ENCODE peak calls at places on chromosomes 2 and 18, in five cellular contexts. N is stomach, C is AG09319, M is ovary, K is endodermal cell. B is an unnamed sample.

GRCh38 chr2:2787301-2787907 is 456.3 kb upstream of the MYT1L start:
- DNase-seq in C (no peak), N (no peak), K (peak; percentile 73), M (no peak), B (no peak)

GRCh38 chr2:234919711-234920110 is 32.1 kb upstream of the SH3BP4 start:
- DNase-seq in M (no peak), N (no peak), C (no peak), K (no peak), B (no peak)

GRCh38 chr2:17996978-17997377 is 118.5 kb downstream of the KCNS3 start:
- DNase-seq in N (no peak), C (no peak), K (no peak), M (no peak), B (no peak)

GRCh38 chr2:8509613-8510012 is 172.2 kb upstream of the ID2 start:
- DNase-seq in C (no peak), M (no peak), N (no peak), K (no peak), B (no peak)

GRCh38 chr2:159251296-159252173 is 35.0 kb downstream of the WDSUB1 start:
- DNase-seq in N (no peak), K (no peak), C (no peak), M (no peak), B (no peak)

GRCh38 chr2:201880620-201881381 is 74.5 kb downstream of the CDK15 start:
- DNase-seq in K (no peak), M (no peak), C (no peak), N (no peak), B (no peak)

GRCh38 chr18:70645971-70646370 is 357.1 kb downstream of the SOCS6 start:
- DNase-seq in N (no peak), K (no peak), C (no peak), M (no peak), B (no peak)

GRCh38 chr2:157897106-157897971 is 21.2 kb upstream of the ACVR1 start:
- DNase-seq in C (no peak), M (no peak), K (no peak), N (no peak), B (no peak)

GRCh38 chr18:35371412-35372195 is 5.5 kb downstream of the ZNF396 start:
- DNase-seq in K (no peak), C (peak; percentile 31), N (no peak), M (no peak), B (no peak)

GRCh38 chr2:188512456-188512855 is 220.8 kb downstream of the GULP1 start:
- DNase-seq in M (no peak), N (no peak), C (peak; percentile 44), K (no peak), B (no peak)
- TF ChIP-seq CTCF in M (no peak), N (peak; percentile 37), C (peak; percentile 56), K (peak; percentile 88), B (peak; percentile 43)

DNA sequence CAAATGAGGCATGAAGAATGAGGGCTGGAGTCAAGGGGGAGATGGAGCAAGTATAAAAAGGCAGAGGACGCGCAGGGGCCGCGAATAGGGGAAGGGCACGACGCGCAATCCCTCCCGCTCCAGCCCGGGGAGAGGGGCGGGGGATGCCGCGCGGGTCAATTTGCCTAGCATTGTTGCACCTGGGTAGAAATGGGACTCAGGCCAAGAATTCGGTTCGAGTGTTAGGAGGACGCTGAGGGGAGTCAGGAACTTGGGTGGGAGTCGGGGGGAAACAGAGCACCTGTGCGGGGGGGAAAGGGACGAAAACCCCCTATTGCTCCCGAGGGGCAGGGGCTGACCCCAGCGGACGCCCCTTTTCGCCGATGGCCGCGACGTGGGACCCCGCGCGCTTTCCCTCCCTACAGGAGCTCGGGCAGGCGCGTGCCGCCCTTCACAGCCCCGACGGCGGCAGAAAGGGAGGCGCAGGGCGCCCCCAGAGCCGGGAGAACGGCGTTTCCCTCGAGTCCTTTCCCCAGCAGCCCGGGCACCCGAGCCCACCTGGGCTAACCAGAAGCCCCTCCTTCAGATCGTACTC is 425 bp downstream of the PAIP2B start:
- DNase-seq in K (peak; percentile 74), M (peak; percentile 41), C (no peak), N (peak; percentile 63), B (peak; percentile 30)
- TF ChIP-seq CTCF in K (peak; percentile 24), M (no peak), C (no peak), N (no peak), B (no peak)

GRCh38 chr18:58125183-58125582 is 81.2 kb downstream of the NEDD4L start:
- DNase-seq in K (no peak), C (no peak), M (no peak), N (no peak), B (no peak)
- TF ChIP-seq CTCF in K (peak; percentile 51), C (no peak), M (no peak), N (no peak), B (no peak)

GRCh38 chr18:73943763-73944162 is 203.9 kb downstream of the FBXO15 start:
- DNase-seq in N (no peak), K (no peak), M (no peak), C (no peak), B (no peak)

GRCh38 chr18:73942081-73942625 is 205.5 kb downstream of the FBXO15 start:
- DNase-seq in N (no peak), C (no peak), K (no peak), M (no peak), B (no peak)

GRCh38 chr18:73942956-73943355 is 204.7 kb downstream of the FBXO15 start:
- DNase-seq in N (no peak), C (no peak), K (no peak), M (no peak), B (no peak)

GRCh38 chr18:73945130-73945792 is 202.4 kb downstream of the FBXO15 start:
- DNase-seq in C (no peak), M (no peak), N (no peak), K (no peak), B (no peak)

GRCh38 chr18:73944715-73945114 is 202.9 kb downstream of the FBXO15 start:
- DNase-seq in M (no peak), K (no peak), N (no peak), C (no peak), B (no peak)
- TF ChIP-seq CTCF in M (no peak), K (no peak), N (no peak), C (no peak), B (no peak)

GRCh38 chr2:46352621-46353020 is 55.4 kb downstream of the EPAS1 start:
- DNase-seq in C (no peak), K (no peak), N (no peak), M (no peak), B (peak; percentile 14)
- TF ChIP-seq CTCF in C (no peak), K (peak; percentile 43), N (no peak), M (no peak), B (no peak)

GRCh38 chr2:85660725-85661124 is 7.3 kb downstream of the SFTPB start:
- DNase-seq in N (no peak), M (no peak), C (no peak), K (no peak), B (no peak)
- TF ChIP-seq CTCF in N (no peak), M (no peak), C (no peak), K (no peak), B (no peak)